ENCODE peak calls at places on chromosomes 1 and 21, in eight cellular contexts. C, X, G, W, Y, J, I and P are unnamed samples.

GRCh38 chr1:232765536-232765935 is 39.7 kb upstream of the MAP10 start:
- DNase-seq in W (no peak), C (no peak), Y (no peak), J (no peak), G (no peak), X (no peak), I (no peak), P (no peak)

GRCh38 chr21:33937931-33938339 is 22.3 kb upstream of the ATP5PO start:
- DNase-seq in J (no peak), X (no peak), G (peak), Y (no peak), W (no peak), I (no peak), C (no peak), P (no peak)

GRCh38 chr21:34983680-34984086 is 65.4 kb downstream of the RUNX1 start:
- DNase-seq in J (no peak), I (no peak), X (no peak), W (no peak), C (no peak), Y (no peak), G (peak), P (no peak)

GRCh38 chr1:48931571-48932251 is 155.0 kb upstream of the BEND5 start:
- DNase-seq in J (no peak), I (no peak), C (no peak), W (no peak), X (peak), Y (no peak), G (no peak), P (no peak)

GRCh38 chr1:224923726-224924125 is 5.7 kb upstream of the DNAH14 start:
- DNase-seq in C (no peak), J (no peak), W (no peak), Y (no peak), I (no peak), G (no peak), X (no peak), P (no peak)

GRCh38 chr21:40696246-40696645 is 150.7 kb downstream of the DSCAM start:
- DNase-seq in C (no peak), X (no peak), W (no peak), Y (no peak), J (no peak), G (no peak), I (no peak), P (no peak)

GRCh38 chr1:17091252-17091651 is 28.0 kb downstream of the PADI2 start:
- DNase-seq in I (no peak), Y (no peak), C (no peak), G (no peak), W (no peak), J (no peak), X (no peak), P (no peak)

GRCh38 chr1:65209005-65209885 is 61.2 kb downstream of the AK4 start:
- DNase-seq in W (no peak), G (no peak), Y (no peak), X (peak), I (peak), C (peak), J (peak), P (no peak)

GRCh38 chr1:70487910-70488665 is 77.0 kb downstream of the CTH start:
- DNase-seq in Y (peak), W (no peak), X (no peak), C (no peak), J (peak), I (peak), G (no peak), P (no peak)

GRCh38 chr21:35932232-35932911 is 128.0 kb downstream of the SETD4 start:
- DNase-seq in I (peak), C (peak), X (peak), G (no peak), J (peak), Y (peak), W (no peak), P (peak)

GRCh38 chr1:202964755-202965440 is 2.2 kb downstream of the CYB5R1 start:
- DNase-seq in G (no peak), X (no peak), C (peak), I (no peak), J (no peak), Y (no peak), W (no peak), P (peak)

GRCh38 chr21:32712043-32712442 is 15.8 kb downstream of the SYNJ1 start:
- DNase-seq in J (peak), I (peak), W (no peak), C (no peak), Y (peak), X (no peak), G (peak), P (no peak)

GRCh38 chr1:159918041-159918917 is 7.0 kb downstream of the TAGLN2 start:
- DNase-seq in X (no peak), W (no peak), G (no peak), Y (no peak), J (no peak), C (no peak), I (no peak), P (peak)

GRCh38 chr1:153963850-153964331 is 554 bp upstream of the SLC39A1 start:
- DNase-seq in Y (no peak), I (peak), C (no peak), G (no peak), W (peak), J (peak), X (peak), P (no peak)

GRCh38 chr21:41397416-41397815 is 28.6 kb upstream of the MX1 start:
- DNase-seq in C (no peak), J (no peak), X (no peak), I (no peak), Y (no peak), W (no peak), G (no peak), P (no peak)

GRCh38 chr1:32618673-32619221 is 31.6 kb downstream of the ZBTB8OS start:
- DNase-seq in C (no peak), Y (no peak), J (no peak), I (no peak), W (no peak), G (no peak), X (no peak), P (no peak)

GRCh38 chr21:35543746-35544145 is 494.6 kb upstream of the RUNX1 start:
- DNase-seq in W (no peak), Y (no peak), X (no peak), C (no peak), G (no peak), I (no peak), J (no peak), P (no peak)

GRCh38 chr1:89350298-89350697 is 13.6 kb upstream of the GBP6 start:
- DNase-seq in X (no peak), G (no peak), I (no peak), C (no peak), Y (no peak), J (no peak), W (no peak), P (no peak)

GRCh38 chr1:171252482-171252881 is 4.2 kb downstream of the FMO1 start:
- DNase-seq in J (peak), G (no peak), C (no peak), X (no peak), W (no peak), Y (peak), I (peak), P (no peak)

DNA sequence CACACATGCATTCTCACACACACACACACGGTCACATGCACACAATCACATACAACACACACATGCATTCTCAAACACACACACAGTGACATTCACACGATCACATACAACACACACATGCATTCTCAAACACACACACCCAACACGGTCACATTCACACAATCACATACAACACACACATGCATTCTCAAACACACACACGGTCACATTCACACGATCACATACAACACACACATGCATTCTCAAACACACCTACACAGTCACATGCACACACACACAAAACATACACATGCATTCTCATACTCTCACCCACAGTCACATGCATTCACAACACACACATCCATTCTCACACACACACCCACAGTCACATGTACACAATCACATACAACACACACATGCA is 135.0 kb downstream of the CASZ1 start:
- DNase-seq in J (no peak), W (no peak), Y (no peak), I (no peak), G (no peak), X (no peak), C (no peak), P (no peak)
- H3K4me3 ChIP-seq in J (no peak), W (no peak), Y (no peak), I (no peak), G (no peak), X (no peak), C (no peak), P (no peak)

GRCh38 chr1:54052934-54053744 is at the start of the genes TCEANC2 and TMEM59:
- DNase-seq in G (peak), C (peak), J (peak), I (peak), Y (peak), W (peak), X (peak), P (peak)
- H3K4me3 ChIP-seq in G (peak), C (peak), J (peak), I (peak), Y (peak), W (peak), X (peak), P (peak)

DNA sequence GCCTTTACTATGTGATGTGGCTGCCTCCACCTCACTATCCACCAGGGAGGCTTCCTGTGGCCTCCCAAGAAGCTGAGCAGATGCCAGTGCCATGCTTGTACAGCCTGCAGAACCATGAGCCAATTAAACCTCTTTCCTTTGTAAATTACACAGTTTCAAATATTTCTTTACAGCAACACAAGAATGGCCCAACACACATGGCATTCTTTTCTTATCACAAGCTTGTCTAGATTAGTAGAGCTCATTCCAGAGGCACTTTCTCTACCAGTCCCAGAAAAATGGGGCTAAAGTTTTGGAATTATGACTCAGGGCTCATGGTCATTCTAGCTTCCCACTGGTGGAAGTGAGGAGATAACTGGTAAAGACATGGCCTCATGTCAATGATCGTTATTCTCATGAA is 655.2 kb downstream of the LMO4 start:
- DNase-seq in Y (no peak), X (no peak), I (no peak), C (no peak), J (no peak), W (no peak), G (no peak), P (no peak)
- H3K4me3 ChIP-seq in Y (no peak), X (no peak), I (no peak), C (no peak), J (no peak), W (no peak), G (no peak), P (no peak)

GRCh38 chr1:198627436-198628063 is 11.3 kb upstream of the PTPRC start:
- DNase-seq in G (no peak), Y (no peak), I (no peak), J (no peak), C (no peak), X (no peak), W (no peak), P (no peak)
- H3K4me3 ChIP-seq in G (peak), Y (no peak), I (no peak), J (no peak), C (no peak), X (no peak), W (no peak), P (no peak)

DNA sequence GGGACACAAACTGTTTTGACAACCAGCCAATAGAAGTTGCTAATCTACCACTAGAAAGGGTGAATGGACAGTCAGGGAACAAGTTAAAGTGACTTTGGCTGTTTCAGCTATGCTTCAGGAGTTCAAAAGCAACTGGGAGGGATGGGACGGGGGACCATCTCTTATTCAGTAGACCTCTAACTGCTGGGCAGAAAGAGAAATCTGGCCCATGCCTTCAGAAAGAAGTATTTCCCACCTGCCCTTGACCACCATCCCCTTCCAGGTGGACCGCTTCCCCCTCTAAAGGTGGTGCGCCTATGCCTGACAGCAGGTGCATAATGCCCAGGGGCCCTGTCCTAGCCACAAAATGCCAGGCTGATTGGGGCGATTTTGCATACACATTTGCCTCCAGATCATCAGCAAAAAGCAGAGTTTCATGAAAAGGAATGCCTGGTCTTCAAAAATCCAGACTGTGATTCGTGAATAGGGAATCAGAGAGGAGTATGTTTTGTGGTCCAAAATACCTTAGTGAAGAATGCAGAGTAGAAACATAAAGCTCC is 5.1 kb downstream of the ITPKB start:
- DNase-seq in G (no peak), X (no peak), C (no peak), J (no peak), I (no peak), Y (no peak), W (no peak), P (no peak)
- H3K4me3 ChIP-seq in G (peak), X (no peak), C (peak), J (no peak), I (no peak), Y (peak), W (peak), P (no peak)

DNA sequence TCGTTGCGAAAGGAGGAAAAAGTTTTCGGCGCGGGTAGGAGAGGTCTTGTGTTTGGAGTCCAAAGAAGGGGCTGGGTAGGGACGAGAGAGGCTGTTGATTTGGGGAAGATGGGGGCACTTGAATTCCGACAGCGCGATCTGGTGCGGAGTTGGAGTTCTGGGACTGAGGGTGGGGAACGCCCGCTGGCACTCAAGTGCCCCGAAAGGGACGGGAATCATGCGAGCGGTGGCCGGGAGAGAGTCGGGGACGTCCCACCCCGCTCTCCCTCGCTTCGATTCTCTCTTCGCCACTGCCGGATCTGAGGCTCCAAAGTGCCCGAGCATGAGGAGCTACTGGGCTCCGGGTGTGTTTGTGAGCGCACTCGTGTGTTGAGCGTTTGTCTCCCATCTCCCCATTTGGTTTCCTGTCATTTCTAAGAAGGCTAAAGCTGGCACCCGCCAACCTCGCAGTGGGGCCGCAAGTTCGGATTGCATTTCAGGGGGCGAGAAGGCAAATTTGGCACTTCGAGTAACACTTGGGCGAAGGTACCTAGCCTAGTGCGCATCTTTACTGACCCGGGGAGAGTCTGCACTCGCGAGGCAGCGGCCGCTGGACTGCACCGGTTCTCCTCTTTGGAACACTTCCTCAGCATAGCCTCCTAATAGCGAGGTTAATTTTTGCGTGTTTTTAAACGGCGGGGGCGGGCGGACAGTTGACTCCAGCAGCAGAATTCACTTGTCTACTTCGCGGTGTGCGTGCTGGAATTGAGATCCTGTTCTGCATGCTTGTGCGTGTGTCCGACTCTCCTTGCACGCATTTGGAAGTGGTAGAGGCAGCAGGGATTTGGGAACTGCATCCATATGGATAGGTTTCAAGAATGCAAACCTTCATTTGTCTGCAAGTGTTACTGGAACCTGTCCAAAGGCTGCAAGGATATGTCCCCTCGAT is 1.2 kb downstream of the CHRM3 start:
- DNase-seq in J (peak), W (peak), X (no peak), G (no peak), Y (no peak), I (peak), C (no peak), P (no peak)
- H3K4me3 ChIP-seq in J (peak), W (peak), X (no peak), G (no peak), Y (no peak), I (peak), C (peak), P (peak)